ENCODE peak calls at places on chromosomes 5 and 9, in four cellular contexts. One of them, this sample, is unnamed.

GRCh38 chr9:130173462-130173876 is 1.3 kb downstream of the NCS1 start:
- DNase-seq in HCT116: no peak
- DNase-seq in HepG2: no peak
- DNase-seq in K562: no peak
- DNase-seq in this sample: no peak

GRCh38 chr9:133063159-133063499 is 1.3 kb downstream of the CEL start:
- DNase-seq in HCT116: no peak
- DNase-seq in HepG2: no peak
- DNase-seq in K562: no peak
- DNase-seq in this sample: no peak

GRCh38 chr5:57816108-57816507 is 333.5 kb upstream of the ACTBL2 start:
- DNase-seq in HCT116: peak; percentile 63
- DNase-seq in HepG2: no peak
- DNase-seq in K562: no peak
- DNase-seq in this sample: peak; percentile 90

GRCh38 chr9:78044189-78044588 is 12.6 kb upstream of the GNAQ start:
- DNase-seq in K562: no peak
- DNase-seq in HepG2: no peak
- DNase-seq in HCT116: no peak
- DNase-seq in this sample: no peak

GRCh38 chr5:318341-318897 is 3.1 kb upstream of the AHRR start:
- DNase-seq in K562: no peak
- DNase-seq in HepG2: no peak
- DNase-seq in HCT116: peak; percentile 48
- DNase-seq in this sample: no peak

GRCh38 chr9:31394040-31394473 is 990.4 kb upstream of the ACO1 start:
- DNase-seq in K562: no peak
- DNase-seq in HepG2: no peak
- DNase-seq in HCT116: no peak
- DNase-seq in this sample: no peak

GRCh38 chr5:181243521-181244307 is at the start of gene RACK1:
- DNase-seq in HepG2: peak; percentile 87
- DNase-seq in K562: peak; percentile 65
- DNase-seq in HCT116: peak; percentile 81
- DNase-seq in this sample: peak; percentile 89

GRCh38 chr9:127983847-127984289 is 3.1 kb upstream of the EEIG1 start:
- DNase-seq in HCT116: no peak
- DNase-seq in K562: no peak
- DNase-seq in HepG2: no peak
- DNase-seq in this sample: no peak

GRCh38 chr5:143646961-143647360 is 165.0 kb upstream of the HMHB1 start:
- DNase-seq in K562: no peak
- DNase-seq in HCT116: no peak
- DNase-seq in HepG2: no peak
- DNase-seq in this sample: no peak

GRCh38 chr5:109944461-109944860 is 254.7 kb downstream of the MAN2A1 start:
- DNase-seq in K562: no peak
- DNase-seq in HepG2: no peak
- DNase-seq in HCT116: no peak
- DNase-seq in this sample: no peak

GRCh38 chr9:87193151-87193550 is 245.8 kb upstream of the GAS1 start:
- DNase-seq in HCT116: no peak
- DNase-seq in HepG2: no peak
- DNase-seq in K562: no peak
- DNase-seq in this sample: no peak

GRCh38 chr5:76402251-76402879 is 720 bp upstream of the IQGAP2 start:
- DNase-seq in HepG2: peak; percentile 58
- DNase-seq in HCT116: no peak
- DNase-seq in K562: peak; percentile 88
- DNase-seq in this sample: no peak

GRCh38 chr9:7121055-7121454 is 363.3 kb downstream of the KDM4C start:
- DNase-seq in HepG2: no peak
- DNase-seq in K562: peak; percentile 28
- DNase-seq in HCT116: no peak
- DNase-seq in this sample: no peak

GRCh38 chr5:36683821-36684434 is 77.5 kb downstream of the SLC1A3 start:
- DNase-seq in K562: no peak
- DNase-seq in HCT116: no peak
- DNase-seq in HepG2: no peak
- DNase-seq in this sample: no peak

GRCh38 chr9:73889023-73889422 is 608.1 kb upstream of the RORB start:
- DNase-seq in K562: no peak
- DNase-seq in HCT116: no peak
- DNase-seq in HepG2: no peak
- DNase-seq in this sample: no peak

GRCh38 chr5:76175051-76175666 is 92.0 kb downstream of the SV2C start:
- DNase-seq in HCT116: peak; percentile 46
- DNase-seq in HepG2: peak; percentile 48
- DNase-seq in K562: peak; percentile 68
- DNase-seq in this sample: peak; percentile 46

GRCh38 chr5:8843766-8844165 is 702.1 kb downstream of the SEMA5A start:
- DNase-seq in HepG2: no peak
- DNase-seq in HCT116: no peak
- DNase-seq in K562: no peak
- DNase-seq in this sample: no peak

GRCh38 chr5:31029925-31030324 is 163.6 kb upstream of the CDH6 start:
- DNase-seq in K562: no peak
- DNase-seq in HCT116: no peak
- DNase-seq in HepG2: no peak
- DNase-seq in this sample: no peak

GRCh38 chr9:4740623-4741364 is at the start of gene AK3:
- DNase-seq in HCT116: peak; percentile 44
- DNase-seq in K562: peak; percentile 85
- DNase-seq in HepG2: peak; percentile 83
- DNase-seq in this sample: no peak

GRCh38 chr5:41748631-41749030 is 121.6 kb downstream of the OXCT1 start:
- DNase-seq in K562: no peak
- DNase-seq in HCT116: peak; percentile 41
- DNase-seq in HepG2: no peak
- DNase-seq in this sample: no peak

GRCh38 chr5:135999396-136000139 is 29.2 kb upstream of the TGFBI start:
- DNase-seq in HCT116: no peak
- DNase-seq in K562: no peak
- DNase-seq in HepG2: no peak
- DNase-seq in this sample: no peak

GRCh38 chr5:96067902-96068614 is 106.4 kb upstream of the ELL2 start:
- DNase-seq in HepG2: no peak
- DNase-seq in HCT116: peak; percentile 77
- DNase-seq in K562: no peak
- DNase-seq in this sample: peak; percentile 93

GRCh38 chr5:14400085-14400484 is 181.5 kb upstream of the OTULINL start:
- DNase-seq in HCT116: no peak
- DNase-seq in K562: no peak
- DNase-seq in HepG2: no peak
- DNase-seq in this sample: no peak

GRCh38 chr9:81595887-81596558 is 93.3 kb downstream of the TLE1 start:
- DNase-seq in HepG2: no peak
- DNase-seq in HCT116: no peak
- DNase-seq in K562: no peak
- DNase-seq in this sample: no peak

GRCh38 chr5:61933787-61934626 is 372.0 kb upstream of the KIF2A start:
- DNase-seq in HepG2: peak; percentile 44
- DNase-seq in HCT116: peak; percentile 34
- DNase-seq in K562: peak; percentile 14
- DNase-seq in this sample: peak; percentile 5

GRCh38 chr5:57902035-57902434 is 419.4 kb upstream of the ACTBL2 start:
- DNase-seq in K562: no peak
- DNase-seq in HCT116: no peak
- DNase-seq in HepG2: no peak
- DNase-seq in this sample: no peak

GRCh38 chr5:127793879-127794278 is 90.7 kb downstream of the CCDC192 start:
- DNase-seq in HepG2: no peak
- DNase-seq in K562: no peak
- DNase-seq in HCT116: no peak
- DNase-seq in this sample: no peak

GRCh38 chr9:134966270-134966669 is 48.6 kb upstream of the FCN1 start:
- DNase-seq in HepG2: no peak
- DNase-seq in K562: no peak
- DNase-seq in HCT116: no peak
- DNase-seq in this sample: no peak

GRCh38 chr9:69243116-69243515 is 69.0 kb downstream of the TJP2 start:
- DNase-seq in HCT116: no peak
- DNase-seq in K562: no peak
- DNase-seq in HepG2: no peak
- DNase-seq in this sample: no peak

GRCh38 chr9:36037580-36038169 is 962 bp downstream of the RECK start:
- DNase-seq in HepG2: no peak
- DNase-seq in K562: no peak
- DNase-seq in HCT116: no peak
- DNase-seq in this sample: peak; percentile 22

GRCh38 chr9:14433293-14433818 is 119.4 kb upstream of the NFIB start:
- DNase-seq in HepG2: no peak
- DNase-seq in HCT116: no peak
- DNase-seq in K562: no peak
- DNase-seq in this sample: no peak
- TF ChIP-seq TCF7L2 in HepG2: no peak
- TF ChIP-seq TCF7L2 in HCT116: no peak
- TF ChIP-seq TCF7L2 in K562: no peak
- TF ChIP-seq TCF7L2 in this sample: no peak

DNA sequence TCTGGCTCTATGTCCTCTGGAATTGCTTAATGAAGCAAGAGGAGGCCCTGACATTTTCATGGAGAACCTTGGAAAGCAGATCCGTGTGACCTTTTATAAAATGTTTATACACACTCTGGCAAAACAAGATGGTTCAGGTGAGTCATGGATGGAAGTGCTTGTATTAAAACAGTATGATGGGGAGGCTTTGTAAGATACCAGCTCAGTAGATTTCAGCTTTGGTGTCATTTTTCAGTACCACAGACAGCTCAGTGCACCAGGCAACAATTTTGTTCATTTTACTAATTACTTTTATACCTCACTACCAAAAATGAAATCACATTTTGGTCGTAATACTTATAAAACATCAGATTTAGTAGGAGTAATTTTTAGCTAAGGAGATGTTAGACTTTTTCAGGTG is 5.2 kb downstream of the KCNN2 start:
- DNase-seq in K562: no peak
- DNase-seq in HepG2: no peak
- DNase-seq in HCT116: no peak
- DNase-seq in this sample: no peak
- TF ChIP-seq REST in K562: no peak
- TF ChIP-seq REST in HepG2: no peak
- TF ChIP-seq REST in HCT116: peak; percentile 39
- TF ChIP-seq REST in this sample: no peak

GRCh38 chr5:172630482-172630881 is 10.6 kb upstream of the NEURL1B start:
- DNase-seq in HepG2: no peak
- DNase-seq in HCT116: no peak
- DNase-seq in K562: no peak
- DNase-seq in this sample: no peak
- TF ChIP-seq TCF7L2 in HepG2: no peak
- TF ChIP-seq TCF7L2 in HCT116: no peak
- TF ChIP-seq TCF7L2 in K562: no peak
- TF ChIP-seq TCF7L2 in this sample: no peak

DNA sequence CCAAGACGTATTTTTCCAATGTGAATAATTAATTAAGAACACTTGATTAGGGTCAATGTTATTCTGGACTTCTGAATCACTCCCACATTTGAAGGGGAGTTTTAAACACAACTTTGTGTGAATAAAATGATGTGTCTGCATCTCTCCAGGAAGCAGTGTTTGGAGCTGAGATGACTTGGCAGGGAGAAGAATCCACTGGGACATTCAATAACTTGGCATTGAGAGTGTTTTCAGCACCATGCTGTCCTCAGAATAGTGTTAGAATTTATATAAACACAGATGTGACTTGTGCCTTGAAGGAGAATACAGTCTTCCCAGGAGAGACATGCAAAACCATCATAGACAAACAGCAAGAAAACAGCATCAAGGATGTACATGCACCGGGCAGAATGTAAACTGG is 32.7 kb upstream of the KCNMB1 start:
- DNase-seq in K562: no peak
- DNase-seq in HCT116: no peak
- DNase-seq in HepG2: no peak
- DNase-seq in this sample: no peak
- TF ChIP-seq REST in K562: no peak
- TF ChIP-seq REST in HCT116: no peak
- TF ChIP-seq REST in HepG2: no peak
- TF ChIP-seq REST in this sample: no peak

This sample was measured in Panc1.